ENCODE peak calls at places on chromosomes 5 and 9, in nine cellular contexts. O, T, R, F, L, E, S, W and B are unnamed samples.

GRCh38 chr5:35924122-35924949 is 14.1 kb downstream of the CAPSL start:
- DNase-seq in O (no peak), T (peak), R (no peak), F (no peak), L (peak), E (no peak), S (peak), W (no peak), B (peak)

GRCh38 chr9:84953797-84954695 is 284.5 kb downstream of the NTRK2 start:
- DNase-seq in O (peak), T (peak), R (peak), F (peak), L (peak), E (peak), S (peak), W (no peak), B (peak)

GRCh38 chr5:99059685-99060084 is 130.9 kb upstream of the CHD1 start:
- DNase-seq in O (no peak), T (no peak), R (no peak), F (no peak), L (no peak), E (no peak), S (no peak), W (peak), B (no peak)

GRCh38 chr5:133944263-133945230 is 23.9 kb downstream of the C5orf15 start:
- DNase-seq in O (peak), T (peak), R (peak), F (peak), L (peak), E (peak), S (peak), W (peak), B (peak)

GRCh38 chr9:81202292-81202691 is 487.1 kb downstream of the TLE1 start:
- DNase-seq in O (no peak), T (no peak), R (no peak), F (no peak), L (no peak), E (no peak), S (no peak), W (no peak), B (no peak)

GRCh38 chr9:105572455-105572854 is 14.5 kb downstream of the FKTN start:
- DNase-seq in O (no peak), T (no peak), R (no peak), F (no peak), L (no peak), E (no peak), S (no peak), W (no peak), B (no peak)

GRCh38 chr5:66661149-66661548 is 65.0 kb downstream of the MAST4 start:
- DNase-seq in O (no peak), T (peak), R (no peak), F (no peak), L (peak), E (no peak), S (peak), W (no peak), B (peak)

GRCh38 chr5:86909461-86909881 is 291.7 kb downstream of the COX7C start:
- DNase-seq in O (no peak), T (peak), R (no peak), F (no peak), L (peak), E (peak), S (peak), W (no peak), B (peak)

GRCh38 chr9:137339606-137340462 is 37.8 kb upstream of the NRARP start:
- DNase-seq in O (no peak), T (peak), R (no peak), F (no peak), L (no peak), E (no peak), S (no peak), W (no peak), B (peak)

GRCh38 chr9:121640076-121640475 is 11.4 kb upstream of the DAB2IP start:
- DNase-seq in O (no peak), T (peak), R (peak), F (peak), L (peak), E (peak), S (peak), W (no peak), B (no peak)

GRCh38 chr5:115816226-115817042 is at the start of gene CDO1:
- DNase-seq in O (no peak), T (peak), R (no peak), F (no peak), L (peak), E (peak), S (peak), W (no peak), B (peak)

GRCh38 chr5:180135128-180135955 is 63.8 kb upstream of the RNF130 start:
- DNase-seq in O (no peak), T (peak), R (no peak), F (peak), L (peak), E (no peak), S (peak), W (no peak), B (peak)

GRCh38 chr5:120405923-120406322 is 58.2 kb upstream of the PRR16 start:
- DNase-seq in O (no peak), T (peak), R (no peak), F (no peak), L (peak), E (no peak), S (no peak), W (no peak), B (peak)

GRCh38 chr9:10050016-10050415 is 562.8 kb downstream of the PTPRD start:
- DNase-seq in O (no peak), T (no peak), R (no peak), F (no peak), L (no peak), E (no peak), S (no peak), W (no peak), B (peak)

GRCh38 chr9:108001219-108001618 is 511.6 kb upstream of the KLF4 start:
- DNase-seq in O (no peak), T (no peak), R (no peak), F (no peak), L (no peak), E (no peak), S (no peak), W (no peak), B (no peak)